ENCODE peak calls at places on chromosomes 3 and 15, in six cellular contexts. G is mesenchymal stem cell, V is IMR-90, K is H1, Y is H9, Q is trophoblast cell. R is an unnamed sample.

GRCh38 chr3:189786479-189787064 is 155.4 kb downstream of the TP63 start:
- DNase-seq in G (no peak), V (no peak), K (no peak), Y (no peak), Q (no peak), R (no peak)

GRCh38 chr3:126290325-126290724 is 66.9 kb downstream of the KLF15 start:
- DNase-seq in G (no peak), V (no peak), K (no peak), Y (peak), Q (no peak), R (no peak)

GRCh38 chr3:194133661-194134230 is 2.2 kb upstream of the HES1 start:
- DNase-seq in G (peak), V (peak), K (no peak), Y (peak), Q (peak), R (peak)

GRCh38 chr15:90234519-90234988 is 545 bp downstream of the GDPGP1 start:
- DNase-seq in G (no peak), V (peak), K (no peak), Y (no peak), Q (peak), R (no peak)

GRCh38 chr15:71945012-71945411 is 134.7 kb downstream of the NR2E3 start:
- DNase-seq in G (no peak), V (peak), K (no peak), Y (no peak), Q (no peak), R (no peak)

GRCh38 chr3:63631670-63632069 is 20.8 kb upstream of the SNTN start:
- DNase-seq in G (no peak), V (no peak), K (no peak), Y (no peak), Q (no peak), R (no peak)

GRCh38 chr3:12454808-12455121 is 29.5 kb upstream of the TSEN2 start:
- DNase-seq in G (no peak), V (peak), K (no peak), Y (no peak), Q (no peak), R (no peak)

GRCh38 chr15:74676801-74677200 is 19.0 kb downstream of the EDC3 start:
- DNase-seq in G (no peak), V (no peak), K (no peak), Y (no peak), Q (peak), R (no peak)

GRCh38 chr3:65907232-65908130 is 131.2 kb downstream of the MAGI1 start:
- DNase-seq in G (no peak), V (no peak), K (no peak), Y (no peak), Q (no peak), R (no peak)

GRCh38 chr15:57333487-57333886 is 42.8 kb upstream of the CGNL1 start:
- DNase-seq in G (no peak), V (peak), K (no peak), Y (no peak), Q (peak), R (no peak)

GRCh38 chr3:22016197-22016596 is 265.2 kb upstream of the ZNF385D start:
- DNase-seq in G (no peak), V (no peak), K (no peak), Y (no peak), Q (no peak), R (no peak)

GRCh38 chr3:99562990-99563607 is 75.3 kb upstream of the COL8A1 start:
- DNase-seq in G (no peak), V (peak), K (no peak), Y (no peak), Q (peak), R (no peak)

GRCh38 chr3:118548434-118548833 is 486.2 kb downstream of the IGSF11 start:
- DNase-seq in G (peak), V (no peak), K (no peak), Y (no peak), Q (peak), R (no peak)

GRCh38 chr3:12999147-13000140 is 73.8 kb downstream of the IQSEC1 start:
- DNase-seq in G (no peak), V (no peak), K (no peak), Y (no peak), Q (peak), R (no peak)

GRCh38 chr3:69791111-69791510 is 51.8 kb downstream of the MITF start:
- DNase-seq in G (peak), V (peak), K (no peak), Y (no peak), Q (peak), R (no peak)

GRCh38 chr3:71045212-71045916 is 538.2 kb downstream of the FOXP1 start:
- DNase-seq in G (no peak), V (no peak), K (no peak), Y (no peak), Q (no peak), R (no peak)

GRCh38 chr3:168040624-168041208 is 55.0 kb downstream of the GOLIM4 start:
- DNase-seq in G (peak), V (peak), K (no peak), Y (peak), Q (peak), R (no peak)

GRCh38 chr3:193132923-193133463 is 108.0 kb upstream of the PLAAT1 start:
- DNase-seq in G (no peak), V (no peak), K (no peak), Y (no peak), Q (no peak), R (no peak)

GRCh38 chr15:85402195-85402921 is 22.0 kb downstream of the AKAP13 start:
- DNase-seq in G (peak), V (peak), K (no peak), Y (no peak), Q (no peak), R (no peak)

GRCh38 chr15:99090938-99091337 is 13.9 kb upstream of the SYNM start:
- DNase-seq in G (no peak), V (no peak), K (no peak), Y (no peak), Q (no peak), R (no peak)

GRCh38 chr3:188469228-188469885 is 315.4 kb downstream of the LPP start:
- DNase-seq in G (peak), V (no peak), K (no peak), Y (no peak), Q (no peak), R (no peak)

GRCh38 chr15:31262901-31263671 is 63.5 kb upstream of the KLF13 start:
- DNase-seq in G (no peak), V (peak), K (no peak), Y (no peak), Q (peak), R (no peak)

GRCh38 chr3:105503191-105503593 is 136.5 kb downstream of the ALCAM start:
- DNase-seq in G (no peak), V (no peak), K (no peak), Y (no peak), Q (no peak), R (no peak)

GRCh38 chr3:101695779-101696372 is 9.4 kb upstream of the RPL24 start:
- DNase-seq in G (peak), V (peak), K (no peak), Y (no peak), Q (peak), R (peak)

GRCh38 chr3:55549172-55549571 is 62.1 kb upstream of the WNT5A start:
- DNase-seq in G (peak), V (peak), K (no peak), Y (no peak), Q (peak), R (no peak)

GRCh38 chr3:111547645-111548044 is 5.6 kb downstream of the CD96 start:
- DNase-seq in G (no peak), V (no peak), K (no peak), Y (no peak), Q (no peak), R (no peak)

GRCh38 chr3:8765528-8765927 is 3.9 kb downstream of the OXTR start:
- DNase-seq in G (no peak), V (no peak), K (no peak), Y (peak), Q (no peak), R (no peak)
- H4K91ac ChIP-seq in G (no peak), V (no peak), K (no peak), Y (no peak), Q (no peak), R (no peak)

GRCh38 chr3:125068265-125068664 is 12.5 kb upstream of the HEG1 start:
- DNase-seq in G (no peak), V (no peak), K (no peak), Y (no peak), Q (no peak), R (no peak)

GRCh38 chr3:125069452-125069851 is 13.7 kb upstream of the HEG1 start:
- DNase-seq in G (no peak), V (no peak), K (no peak), Y (no peak), Q (no peak), R (no peak)

GRCh38 chr3:125062904-125063618 is 7.3 kb upstream of the HEG1 start:
- DNase-seq in G (peak), V (peak), K (no peak), Y (no peak), Q (peak), R (no peak)

GRCh38 chr3:125069968-125070745 is 14.4 kb upstream of the HEG1 start:
- DNase-seq in G (no peak), V (no peak), K (no peak), Y (no peak), Q (peak), R (no peak)

DNA sequence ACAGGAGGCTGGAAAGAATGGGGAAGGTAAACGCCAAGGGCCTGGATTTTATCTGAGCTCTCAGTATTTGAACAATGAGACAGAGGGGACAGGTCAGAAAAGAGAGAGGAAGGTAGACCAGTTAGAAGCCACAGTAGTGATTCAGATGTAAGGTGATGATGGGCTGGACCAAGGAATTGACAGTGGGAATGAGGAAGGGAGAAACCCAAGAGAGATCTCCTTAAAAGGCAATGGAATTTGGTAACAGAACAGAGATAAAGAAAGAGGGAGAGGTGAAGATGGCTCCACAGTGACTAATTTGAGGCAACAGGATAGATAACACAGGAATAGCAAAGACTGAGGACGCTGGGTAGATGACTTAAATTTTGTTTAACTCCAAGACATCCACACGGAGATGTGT is 11.4 kb upstream of the HEG1 start:
- DNase-seq in G (no peak), V (peak), K (no peak), Y (peak), Q (peak), R (no peak)
- H3K23ac ChIP-seq in G (no peak), V (peak), K (no peak), Y (no peak), Q (no peak), R (no peak)

GRCh38 chr15:45496658-45497057 is 25.9 kb downstream of the SLC30A4 start:
- DNase-seq in G (no peak), V (no peak), K (no peak), Y (no peak), Q (no peak), R (no peak)
- H4K91ac ChIP-seq in G (no peak), V (no peak), K (no peak), Y (no peak), Q (no peak), R (no peak)

DNA sequence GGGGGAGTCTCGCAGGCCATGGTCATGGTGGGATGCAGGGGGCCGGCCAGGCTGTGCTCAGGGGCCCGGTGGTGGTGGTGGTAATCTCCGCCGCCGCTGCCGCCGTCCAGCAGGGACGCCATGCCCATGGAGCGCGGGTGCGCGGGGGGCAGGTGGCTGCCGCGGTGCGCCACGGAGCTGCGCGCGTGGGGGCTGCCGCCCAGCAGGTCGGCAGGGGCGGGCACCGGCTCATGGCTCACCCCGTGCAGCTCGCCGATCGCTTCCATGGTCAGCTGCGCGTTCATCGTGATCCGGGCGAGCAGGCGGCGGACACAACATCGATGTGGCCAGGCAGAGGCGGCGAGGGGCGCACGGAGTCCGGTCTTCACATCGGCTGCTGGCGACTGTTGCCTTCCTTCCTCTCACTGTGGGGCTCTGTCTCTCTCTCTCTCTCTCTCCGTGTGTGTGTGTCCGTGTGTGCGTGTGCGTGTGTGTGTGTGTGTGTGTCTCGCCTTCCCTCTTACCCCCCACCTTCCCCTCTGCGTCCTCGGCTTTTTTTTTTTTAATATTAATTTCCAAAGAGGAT is 453 bp downstream of the ONECUT1 start:
- DNase-seq in G (peak), V (peak), K (no peak), Y (no peak), Q (no peak), R (peak)
- H3K23ac ChIP-seq in G (no peak), V (no peak), K (no peak), Y (no peak), Q (no peak), R (peak)

DNA sequence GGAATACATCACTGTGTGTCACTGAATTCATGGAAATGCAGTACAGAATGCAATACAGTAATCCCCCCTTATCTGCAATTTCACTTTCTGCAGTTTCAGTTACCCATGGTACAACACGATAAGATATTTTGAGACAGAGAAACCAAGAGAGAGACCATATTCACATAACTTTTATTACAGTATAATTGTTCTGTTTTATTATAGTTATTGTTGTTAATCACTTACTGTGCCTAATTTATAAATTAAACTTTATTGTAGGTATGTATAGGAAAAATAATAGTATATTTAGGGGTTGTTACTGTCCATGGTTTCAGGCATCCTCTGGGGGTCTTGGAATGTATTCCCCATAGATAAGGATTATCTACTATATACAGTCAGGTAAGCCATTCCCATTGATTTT is 61.8 kb downstream of the MBNL1 start:
- DNase-seq in G (no peak), V (no peak), K (no peak), Y (no peak), Q (no peak), R (no peak)
- H4K91ac ChIP-seq in G (no peak), V (no peak), K (no peak), Y (no peak), Q (no peak), R (no peak)

GRCh38 chr3:56680054-56680453 is 3.0 kb downstream of the TASOR start:
- DNase-seq in G (no peak), V (no peak), K (no peak), Y (no peak), Q (no peak), R (no peak)

GRCh38 chr3:56681963-56682457 is 1.1 kb downstream of the TASOR start:
- DNase-seq in G (no peak), V (no peak), K (no peak), Y (peak), Q (no peak), R (no peak)

GRCh38 chr3:56684029-56684428 is 964 bp upstream of the TASOR start:
- DNase-seq in G (no peak), V (no peak), K (no peak), Y (no peak), Q (no peak), R (no peak)

GRCh38 chr3:56682458-56683121 is 475 bp downstream of the TASOR start:
- DNase-seq in G (peak), V (peak), K (peak), Y (peak), Q (peak), R (peak)

DNA sequence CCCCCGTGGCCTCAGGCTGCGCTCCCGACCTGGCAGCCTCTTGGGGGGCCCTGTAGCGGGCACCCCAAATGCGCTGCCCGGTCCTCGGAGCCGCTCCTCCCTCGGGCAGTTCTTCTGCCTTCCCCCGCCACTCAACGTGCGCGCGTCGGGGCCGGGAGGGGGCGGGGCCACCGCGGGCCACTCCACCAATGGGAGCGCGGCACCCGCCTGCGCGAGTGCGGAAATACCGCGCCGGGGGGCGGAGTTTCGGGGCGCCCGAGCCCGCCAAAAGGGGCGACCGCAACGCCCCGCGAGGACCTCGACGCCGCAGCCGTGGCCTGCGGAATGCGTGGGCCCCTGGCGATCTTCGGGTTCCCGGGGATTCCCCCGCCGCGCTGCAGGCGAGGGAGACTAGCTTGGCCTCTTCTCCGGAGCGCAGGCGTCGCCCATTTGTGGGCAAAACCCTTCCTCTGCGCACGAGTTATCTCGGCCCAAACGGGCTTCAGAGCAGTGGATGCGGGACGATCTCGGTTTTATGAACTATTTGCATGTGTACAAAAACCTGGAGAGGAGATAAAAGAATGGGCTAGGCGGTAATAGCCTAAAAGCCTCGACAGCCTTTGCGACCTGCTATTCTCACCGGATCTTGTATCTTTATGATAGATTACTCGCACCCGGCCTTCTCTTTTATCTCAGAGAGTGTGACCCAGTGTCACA is at the start of gene TASOR:
- DNase-seq in G (peak), V (peak), K (peak), Y (peak), Q (peak), R (peak)
- H3K23ac ChIP-seq in G (no peak), V (peak), K (peak), Y (no peak), Q (no peak), R (peak)

GRCh38 chr15:48371550-48371949 is 40.3 kb downstream of the DUT start:
- DNase-seq in G (no peak), V (no peak), K (no peak), Y (no peak), Q (no peak), R (no peak)

GRCh38 chr15:48367483-48367882 is 36.3 kb downstream of the DUT start:
- DNase-seq in G (no peak), V (no peak), K (no peak), Y (no peak), Q (no peak), R (no peak)

GRCh38 chr15:48371961-48372360 is 40.7 kb downstream of the DUT start:
- DNase-seq in G (no peak), V (no peak), K (no peak), Y (no peak), Q (no peak), R (no peak)

GRCh38 chr15:48373855-48374421 is 42.7 kb downstream of the DUT start:
- DNase-seq in G (peak), V (peak), K (no peak), Y (no peak), Q (peak), R (no peak)

GRCh38 chr15:48370460-48370859 is 39.2 kb downstream of the DUT start:
- DNase-seq in G (no peak), V (peak), K (no peak), Y (no peak), Q (no peak), R (no peak)
- H4K91ac ChIP-seq in G (no peak), V (no peak), K (no peak), Y (no peak), Q (no peak), R (no peak)

DNA sequence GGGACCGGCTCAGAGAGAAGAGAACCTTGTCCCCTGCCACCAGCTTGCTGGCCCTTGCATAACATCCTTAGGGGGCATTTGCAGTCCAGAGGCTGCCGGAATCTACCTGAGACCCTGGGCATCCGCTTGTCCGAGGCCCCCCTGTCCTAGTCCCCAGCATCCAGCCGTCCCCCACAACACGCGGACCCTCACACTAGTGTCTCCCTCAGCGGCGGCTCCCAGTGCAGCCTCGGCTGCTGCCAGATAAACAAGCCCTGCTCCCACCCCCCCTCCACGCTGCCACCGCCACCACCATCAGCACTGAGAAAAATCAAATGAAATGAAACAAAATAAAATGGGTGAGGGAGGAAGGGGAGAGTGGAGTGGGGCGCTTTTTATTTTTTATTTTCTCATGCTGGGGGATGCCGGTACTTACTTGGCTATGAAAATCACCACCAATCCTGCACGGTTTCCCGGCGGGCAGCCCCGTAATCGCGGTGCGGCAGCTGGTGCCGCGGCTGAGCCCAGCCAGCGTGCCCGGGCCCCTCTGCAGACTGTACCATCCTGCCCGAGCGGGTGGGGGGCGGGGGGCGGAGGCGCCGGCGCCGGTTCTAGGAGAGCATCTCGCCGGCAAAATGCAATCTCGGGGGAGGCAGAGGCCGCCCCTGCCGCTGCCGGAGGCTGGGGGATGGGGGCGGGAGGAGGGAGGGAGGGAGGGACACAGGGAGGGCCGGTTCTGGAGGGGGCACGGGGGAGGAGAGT is at the start of gene ATP2B2:
- DNase-seq in G (no peak), V (no peak), K (no peak), Y (peak), Q (no peak), R (peak)
- H3K23ac ChIP-seq in G (no peak), V (no peak), K (no peak), Y (no peak), Q (no peak), R (peak)

R was measured in neuronal stem cell.